ENCODE peak calls at places on chromosome 17, in four cellular contexts. One of them, this sample, is unnamed.

GRCh38 chr17:43444223-43445008 is 39.4 kb upstream of the DHX8 start:
- DNase-seq in neural progenitor cell: no peak
- DNase-seq in GM12864: no peak
- DNase-seq in AG04450: no peak
- DNase-seq in this sample: no peak

GRCh38 chr17:59641799-59642484 is 22.2 kb downstream of the CLTC start:
- DNase-seq in neural progenitor cell: no peak
- DNase-seq in GM12864: peak; percentile 63
- DNase-seq in AG04450: no peak
- DNase-seq in this sample: no peak

GRCh38 chr17:46194393-46195216 is 1.4 kb upstream of the KANSL1 start:
- DNase-seq in neural progenitor cell: peak; percentile 33
- DNase-seq in GM12864: peak; percentile 86
- DNase-seq in AG04450: no peak
- DNase-seq in this sample: no peak

GRCh38 chr17:35907691-35908090 is 22.9 kb downstream of the RDM1 start:
- DNase-seq in neural progenitor cell: no peak
- DNase-seq in GM12864: no peak
- DNase-seq in AG04450: no peak
- DNase-seq in this sample: no peak

GRCh38 chr17:38554430-38555350 is 51.1 kb downstream of the SRCIN1 start:
- DNase-seq in neural progenitor cell: no peak
- DNase-seq in GM12864: no peak
- DNase-seq in AG04450: no peak
- DNase-seq in this sample: peak; percentile 87

GRCh38 chr17:19306160-19307111 is 56.1 kb downstream of the B9D1 start:
- DNase-seq in neural progenitor cell: no peak
- DNase-seq in GM12864: peak; percentile 74
- DNase-seq in AG04450: no peak
- DNase-seq in this sample: no peak

GRCh38 chr17:57489321-57489720 is 233.0 kb downstream of the MSI2 start:
- DNase-seq in neural progenitor cell: no peak
- DNase-seq in GM12864: no peak
- DNase-seq in AG04450: no peak
- DNase-seq in this sample: no peak

GRCh38 chr17:48244814-48245213 is 137.2 kb downstream of the SNX11 start:
- DNase-seq in neural progenitor cell: no peak
- DNase-seq in GM12864: no peak
- DNase-seq in AG04450: no peak
- DNase-seq in this sample: no peak

GRCh38 chr17:81511550-81511799 is 1.1 kb downstream of the ACTG1 start:
- DNase-seq in neural progenitor cell: no peak
- DNase-seq in GM12864: no peak
- DNase-seq in AG04450: no peak
- DNase-seq in this sample: no peak

GRCh38 chr17:29607557-29608195 is 14.7 kb downstream of the ANKRD13B start:
- DNase-seq in neural progenitor cell: no peak
- DNase-seq in GM12864: no peak
- DNase-seq in AG04450: no peak
- DNase-seq in this sample: no peak

GRCh38 chr17:27956601-27957445 is 63.7 kb upstream of the LYRM9 start:
- DNase-seq in neural progenitor cell: no peak
- DNase-seq in GM12864: no peak
- DNase-seq in AG04450: no peak
- DNase-seq in this sample: no peak

GRCh38 chr17:75830168-75831031 is 13.8 kb downstream of the UNC13D start:
- DNase-seq in neural progenitor cell: peak; percentile 71
- DNase-seq in GM12864: no peak
- DNase-seq in AG04450: no peak
- DNase-seq in this sample: peak; percentile 78

GRCh38 chr17:44920565-44920940 is 5.3 kb upstream of the GFAP start:
- DNase-seq in neural progenitor cell: no peak
- DNase-seq in GM12864: no peak
- DNase-seq in AG04450: no peak
- DNase-seq in this sample: no peak

GRCh38 chr17:60610481-60610880 is 10.5 kb downstream of the PPM1D start:
- DNase-seq in neural progenitor cell: no peak
- DNase-seq in GM12864: no peak
- DNase-seq in AG04450: no peak
- DNase-seq in this sample: no peak

GRCh38 chr17:5661486-5662125 is 77.3 kb upstream of the NLRP1 start:
- DNase-seq in neural progenitor cell: peak; percentile 27
- DNase-seq in GM12864: no peak
- DNase-seq in AG04450: no peak
- DNase-seq in this sample: no peak

GRCh38 chr17:32549559-32549958 is 62.8 kb downstream of the CDK5R1 start:
- DNase-seq in neural progenitor cell: no peak
- DNase-seq in GM12864: no peak
- DNase-seq in AG04450: no peak
- DNase-seq in this sample: no peak

GRCh38 chr17:82648761-82649474 is 674 bp upstream of the WDR45B start:
- DNase-seq in neural progenitor cell: peak; percentile 77
- DNase-seq in GM12864: no peak
- DNase-seq in AG04450: no peak
- DNase-seq in this sample: peak; percentile 61

GRCh38 chr17:66580601-66581385 is 254.1 kb upstream of the CACNG5 start:
- DNase-seq in neural progenitor cell: no peak
- DNase-seq in GM12864: no peak
- DNase-seq in AG04450: no peak
- DNase-seq in this sample: no peak

GRCh38 chr17:78798695-78799559 is 16.9 kb upstream of the CYTH1 start:
- DNase-seq in neural progenitor cell: peak; percentile 43
- DNase-seq in GM12864: no peak
- DNase-seq in AG04450: no peak
- DNase-seq in this sample: peak; percentile 68
- TF ChIP-seq CTCF in neural progenitor cell: peak; percentile 48
- TF ChIP-seq CTCF in GM12864: peak; percentile 54
- TF ChIP-seq CTCF in AG04450: peak; percentile 32
- TF ChIP-seq CTCF in this sample: peak; percentile 67

DNA sequence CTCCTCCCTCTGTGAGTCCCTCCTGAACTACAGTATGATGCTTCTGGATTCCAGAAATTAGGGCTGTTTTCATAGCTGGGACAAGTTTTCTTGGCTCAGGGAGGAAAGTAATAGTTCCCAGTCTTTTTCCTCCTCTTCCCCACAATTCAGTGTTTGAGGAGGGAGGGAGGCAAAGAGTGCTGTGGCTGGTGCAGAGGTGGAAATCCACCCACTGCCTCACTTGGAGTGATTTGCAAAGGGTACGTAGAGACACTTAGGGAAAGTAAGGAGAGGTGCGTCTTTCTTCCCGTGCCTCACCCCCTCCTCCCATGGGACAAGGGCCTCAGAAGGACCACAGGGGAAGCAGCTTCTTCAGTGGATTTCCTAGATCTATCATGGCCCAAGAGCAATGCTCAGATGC is 21.9 kb downstream of the SDK2 start:
- DNase-seq in neural progenitor cell: no peak
- DNase-seq in GM12864: no peak
- DNase-seq in AG04450: no peak
- DNase-seq in this sample: no peak
- TF ChIP-seq CTCF in neural progenitor cell: no peak
- TF ChIP-seq CTCF in GM12864: no peak
- TF ChIP-seq CTCF in AG04450: no peak
- TF ChIP-seq CTCF in this sample: no peak

DNA sequence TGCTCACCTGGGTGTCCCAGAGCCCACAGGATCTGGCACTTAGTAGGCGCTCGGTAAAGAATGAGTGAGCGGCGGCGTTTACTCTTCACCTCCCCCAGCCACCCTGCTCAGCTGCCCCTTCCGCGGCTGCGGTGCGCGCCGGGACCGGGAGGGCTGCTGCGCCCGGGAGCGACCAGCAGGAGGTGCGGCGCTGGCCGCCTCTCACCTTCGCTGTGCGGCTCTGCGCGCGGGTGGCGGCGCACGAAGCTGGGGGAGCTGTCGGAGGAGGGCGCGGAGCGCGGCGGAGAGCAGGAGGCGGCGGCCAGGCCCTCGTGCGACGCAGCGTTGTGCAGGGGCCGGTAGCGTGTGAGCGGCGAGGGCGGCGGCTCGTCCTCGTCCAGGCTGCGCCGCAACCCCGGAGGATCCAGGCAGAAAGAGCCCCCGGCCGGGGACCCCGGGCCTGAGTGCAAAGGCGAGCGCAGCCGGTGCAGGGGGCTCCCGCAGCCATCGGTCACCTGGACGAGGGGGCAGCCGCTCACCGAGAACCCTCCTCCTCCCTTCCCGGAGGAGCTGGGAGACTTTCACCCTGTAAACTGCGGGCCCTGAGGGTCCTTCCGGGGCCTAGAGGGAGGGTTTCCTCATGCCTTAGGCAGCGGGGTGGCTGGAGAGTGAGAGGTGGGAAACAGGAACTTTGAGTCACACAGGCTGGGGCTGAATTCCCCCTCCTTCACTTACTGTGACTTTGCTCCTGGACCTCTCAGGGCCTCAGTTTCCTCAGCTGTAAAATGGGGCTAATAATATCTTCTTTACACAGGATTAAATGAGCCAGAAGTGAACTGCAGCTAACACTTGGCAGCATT is 12.5 kb downstream of the SAMD14 start:
- DNase-seq in neural progenitor cell: peak; percentile 92
- DNase-seq in GM12864: no peak
- DNase-seq in AG04450: no peak
- DNase-seq in this sample: no peak
- TF ChIP-seq CTCF in neural progenitor cell: peak; percentile 66
- TF ChIP-seq CTCF in GM12864: peak; percentile 55
- TF ChIP-seq CTCF in AG04450: peak; percentile 58
- TF ChIP-seq CTCF in this sample: peak; percentile 52

GRCh38 chr17:79101111-79101673 is 26.6 kb downstream of the ENGASE start:
- DNase-seq in neural progenitor cell: no peak
- DNase-seq in GM12864: no peak
- DNase-seq in AG04450: no peak
- DNase-seq in this sample: no peak
- TF ChIP-seq CTCF in neural progenitor cell: no peak
- TF ChIP-seq CTCF in GM12864: no peak
- TF ChIP-seq CTCF in AG04450: no peak
- TF ChIP-seq CTCF in this sample: no peak

GRCh38 chr17:8156174-8156992 is 4.2 kb upstream of the PER1 start:
- DNase-seq in neural progenitor cell: peak; percentile 100
- DNase-seq in GM12864: peak; percentile 100
- DNase-seq in AG04450: peak; percentile 100
- DNase-seq in this sample: peak; percentile 95
- TF ChIP-seq CTCF in neural progenitor cell: peak; percentile 12
- TF ChIP-seq CTCF in GM12864: no peak
- TF ChIP-seq CTCF in AG04450: no peak
- TF ChIP-seq CTCF in this sample: no peak

GRCh38 chr17:17358060-17358751 is 55.0 kb downstream of the NT5M start:
- DNase-seq in neural progenitor cell: no peak
- DNase-seq in GM12864: no peak
- DNase-seq in AG04450: no peak
- DNase-seq in this sample: no peak
- TF ChIP-seq CTCF in neural progenitor cell: no peak
- TF ChIP-seq CTCF in GM12864: no peak
- TF ChIP-seq CTCF in AG04450: no peak
- TF ChIP-seq CTCF in this sample: no peak

GRCh38 chr17:62043602-62044001 is 21.5 kb downstream of the MED13 start:
- DNase-seq in neural progenitor cell: no peak
- DNase-seq in GM12864: no peak
- DNase-seq in AG04450: no peak
- DNase-seq in this sample: no peak
- TF ChIP-seq CTCF in neural progenitor cell: no peak
- TF ChIP-seq CTCF in GM12864: no peak
- TF ChIP-seq CTCF in AG04450: no peak
- TF ChIP-seq CTCF in this sample: no peak